ENCODE peak calls at places on chromosomes 4 and X, in ten cellular contexts. E, S, P, Z, X, G, C, F, H and O are unnamed samples.

GRCh38 chr4:109947918-109948317 is 35.2 kb downstream of the EGF start:
- DNase-seq in E (no peak), S (no peak), P (no peak), Z (no peak), X (no peak), G (no peak), C (no peak), F (no peak), H (no peak), O (no peak)

GRCh38 chr4:186554890-186555827 is at the start of gene MTNR1A:
- DNase-seq in E (peak), S (no peak), P (peak), Z (no peak), X (peak), G (no peak), C (no peak), F (no peak), H (no peak), O (no peak)

GRCh38 chr4:153553820-153554173 is 87.6 kb downstream of the TMEM131L start:
- DNase-seq in E (no peak), S (no peak), P (no peak), Z (no peak), X (no peak), G (no peak), C (no peak), F (no peak), H (no peak), O (no peak)

GRCh38 chr4:82217986-82218715 is 155.6 kb downstream of the HNRNPD start:
- DNase-seq in E (peak), S (no peak), P (no peak), Z (no peak), X (no peak), G (no peak), C (no peak), F (no peak), H (no peak), O (peak)

GRCh38 chr4:8368061-8368481 is 72.5 kb downstream of the ACOX3 start:
- DNase-seq in E (no peak), S (no peak), P (no peak), Z (no peak), X (no peak), G (no peak), C (no peak), F (no peak), H (no peak), O (no peak)

GRCh38 chrX:12372111-12372510 is 233.8 kb downstream of the FRMPD4 start:
- DNase-seq in E (no peak), S (no peak), P (no peak), Z (no peak), X (peak), G (no peak), C (no peak), F (no peak), H (no peak), O (no peak)

GRCh38 chr4:153785830-153786721 is 2.8 kb downstream of the SFRP2 start:
- DNase-seq in E (no peak), S (no peak), P (no peak), Z (no peak), X (no peak), G (peak), C (no peak), F (no peak), H (peak), O (peak)

GRCh38 chr4:26860922-26861433 is 337 bp downstream of the STIM2 start:
- DNase-seq in E (peak), S (no peak), P (peak), Z (peak), X (peak), G (peak), C (peak), F (peak), H (peak), O (peak)

GRCh38 chrX:14865201-14865600 is 7.7 kb downstream of the FANCB start:
- DNase-seq in E (no peak), S (no peak), P (no peak), Z (no peak), X (peak), G (no peak), C (no peak), F (no peak), H (no peak), O (no peak)

GRCh38 chr4:5839751-5840674 is 52.9 kb downstream of the CRMP1 start:
- DNase-seq in E (no peak), S (no peak), P (no peak), Z (no peak), X (peak), G (no peak), C (no peak), F (no peak), H (no peak), O (no peak)

GRCh38 chr4:176435891-176436499 is 116.2 kb downstream of the SPCS3 start:
- DNase-seq in E (no peak), S (no peak), P (no peak), Z (no peak), X (no peak), G (no peak), C (no peak), F (no peak), H (no peak), O (no peak)

GRCh38 chr4:152661649-152662048 is 18.1 kb downstream of the TMEM154 start:
- DNase-seq in E (no peak), S (no peak), P (no peak), Z (no peak), X (no peak), G (no peak), C (no peak), F (no peak), H (no peak), O (no peak)

GRCh38 chr4:48748949-48749596 is 31.0 kb downstream of the FRYL start:
- DNase-seq in E (no peak), S (no peak), P (no peak), Z (no peak), X (no peak), G (no peak), C (no peak), F (no peak), H (no peak), O (no peak)

GRCh38 chr4:87697945-87698344 is 47.9 kb downstream of the DMP1 start:
- DNase-seq in E (no peak), S (no peak), P (no peak), Z (no peak), X (no peak), G (no peak), C (no peak), F (no peak), H (no peak), O (no peak)

GRCh38 chrX:30618160-30618765 is 35.0 kb upstream of the GK start:
- DNase-seq in E (no peak), S (no peak), P (no peak), Z (no peak), X (no peak), G (no peak), C (no peak), F (no peak), H (no peak), O (no peak)

GRCh38 chr4:31089815-31090214 is 369.6 kb downstream of the PCDH7 start:
- DNase-seq in E (no peak), S (no peak), P (no peak), Z (no peak), X (peak), G (peak), C (no peak), F (no peak), H (no peak), O (peak)

GRCh38 chrX:23332101-23332887 is 2.4 kb upstream of the PTCHD1 start:
- DNase-seq in E (peak), S (no peak), P (no peak), Z (no peak), X (no peak), G (no peak), C (no peak), F (no peak), H (no peak), O (no peak)

GRCh38 chrX:15512401-15512965 is 11.9 kb downstream of the BMX start:
- DNase-seq in E (no peak), S (no peak), P (no peak), Z (no peak), X (no peak), G (peak), C (no peak), F (no peak), H (no peak), O (no peak)

GRCh38 chrX:24506082-24506481 is 41.0 kb downstream of the PDK3 start:
- DNase-seq in E (no peak), S (no peak), P (no peak), Z (peak), X (peak), G (peak), C (no peak), F (no peak), H (peak), O (no peak)

GRCh38 chr4:158787718-158788441 is 19.1 kb downstream of the FNIP2 start:
- DNase-seq in E (no peak), S (no peak), P (no peak), Z (no peak), X (no peak), G (no peak), C (no peak), F (no peak), H (no peak), O (no peak)

GRCh38 chr4:1047976-1048780 is 36.8 kb downstream of the FGFRL1 start:
- DNase-seq in E (no peak), S (no peak), P (no peak), Z (no peak), X (no peak), G (no peak), C (no peak), F (no peak), H (no peak), O (no peak)

GRCh38 chr4:128810331-128810870 is 901 bp downstream of the JADE1 start:
- DNase-seq in E (no peak), S (peak), P (no peak), Z (peak), X (peak), G (peak), C (no peak), F (peak), H (no peak), O (peak)

GRCh38 chr4:52243367-52243766 is 192.3 kb downstream of the SPATA18 start:
- DNase-seq in E (no peak), S (no peak), P (no peak), Z (no peak), X (no peak), G (no peak), C (no peak), F (no peak), H (no peak), O (no peak)

GRCh38 chr4:92232566-92232965 is 71.2 kb upstream of the GRID2 start:
- DNase-seq in E (no peak), S (no peak), P (no peak), Z (no peak), X (no peak), G (no peak), C (no peak), F (no peak), H (no peak), O (no peak)

GRCh38 chr4:176274441-176274840 is 5.4 kb upstream of the ASB5 start:
- DNase-seq in E (no peak), S (no peak), P (no peak), Z (no peak), X (peak), G (peak), C (no peak), F (no peak), H (no peak), O (no peak)

GRCh38 chr4:120858776-120859175 is 63.8 kb downstream of the PRDM5 start:
- DNase-seq in E (no peak), S (no peak), P (no peak), Z (no peak), X (no peak), G (peak), C (no peak), F (no peak), H (no peak), O (peak)

GRCh38 chrX:10656214-10656613 is 35.8 kb upstream of the MID1 start:
- DNase-seq in E (no peak), S (no peak), P (no peak), Z (no peak), X (no peak), G (no peak), C (no peak), F (no peak), H (no peak), O (no peak)

GRCh38 chrX:72621619-72622485 is 49.2 kb upstream of the HDAC8 start:
- DNase-seq in E (no peak), S (no peak), P (no peak), Z (peak), X (no peak), G (peak), C (no peak), F (no peak), H (no peak), O (no peak)

GRCh38 chrX:38262715-38263620 is 42.3 kb upstream of the SRPX start:
- DNase-seq in E (no peak), S (no peak), P (no peak), Z (no peak), X (no peak), G (no peak), C (no peak), F (no peak), H (no peak), O (no peak)

GRCh38 chrX:153609917-153610833 is 11.2 kb upstream of the CCNQ start:
- DNase-seq in E (peak), S (peak), P (peak), Z (peak), X (peak), G (peak), C (peak), F (peak), H (peak), O (peak)

GRCh38 chr4:89303177-89303576 is 4.4 kb downstream of the GPRIN3 start:
- DNase-seq in E (no peak), S (no peak), P (no peak), Z (no peak), X (no peak), G (peak), C (no peak), F (peak), H (no peak), O (peak)

GRCh38 chr4:47155907-47156306 is 124.5 kb downstream of the GABRB1 start:
- DNase-seq in E (no peak), S (no peak), P (no peak), Z (no peak), X (no peak), G (no peak), C (no peak), F (no peak), H (no peak), O (no peak)

GRCh38 chrX:67544871-67545771 is 1.3 kb downstream of the AR start:
- DNase-seq in E (peak), S (no peak), P (peak), Z (no peak), X (peak), G (peak), C (no peak), F (no peak), H (no peak), O (no peak)

GRCh38 chr4:172997851-172998250 is 170.8 kb upstream of the GALNT7 start:
- DNase-seq in E (no peak), S (no peak), P (no peak), Z (no peak), X (no peak), G (no peak), C (no peak), F (no peak), H (no peak), O (no peak)

GRCh38 chr4:68732653-68733466 is 62.4 kb upstream of the UGT2B15 start:
- DNase-seq in E (no peak), S (no peak), P (no peak), Z (no peak), X (no peak), G (no peak), C (no peak), F (no peak), H (peak), O (no peak)

GRCh38 chr4:109207060-109207459 is 95.4 kb downstream of the COL25A1 start:
- DNase-seq in E (no peak), S (no peak), P (no peak), Z (no peak), X (no peak), G (peak), C (no peak), F (no peak), H (no peak), O (no peak)

GRCh38 chrX:145405012-145405411 is 157.7 kb downstream of the SPANXN1 start:
- DNase-seq in E (no peak), S (no peak), P (no peak), Z (peak), X (peak), G (peak), C (no peak), F (no peak), H (peak), O (peak)

GRCh38 chr4:31343058-31343457 is 622.9 kb downstream of the PCDH7 start:
- DNase-seq in E (no peak), S (no peak), P (no peak), Z (no peak), X (no peak), G (no peak), C (no peak), F (no peak), H (peak), O (no peak)

GRCh38 chrX:42602136-42602535 is 175.8 kb downstream of the PPP1R2C start:
- DNase-seq in E (no peak), S (no peak), P (no peak), Z (no peak), X (no peak), G (peak), C (no peak), F (no peak), H (no peak), O (no peak)